ENCODE peak calls at places on chromosome X, in five cellular contexts. S is amniotic epithelial cell, R is posterior cingulate gyrus, W is neural crest cell, A is myocyte. C is an unnamed sample.

GRCh38 chrX:153400146-153401132 is 711 bp downstream of the PNMA6E start:
- DNase-seq in A (no peak), W (peak; percentile 53), S (no peak), R (peak; percentile 81), C (peak; percentile 53)

GRCh38 chrX:151889451-151889850 is 23.2 kb upstream of the MAGEA4 start:
- DNase-seq in S (no peak), W (no peak), A (no peak), R (no peak), C (no peak)

GRCh38 chrX:104842646-104843045 is 276.6 kb downstream of the IL1RAPL2 start:
- DNase-seq in W (no peak), A (no peak), R (peak; percentile 67), S (no peak), C (no peak)

GRCh38 chrX:97597954-97598353 is 714.2 kb downstream of the RPA4 start:
- DNase-seq in A (no peak), R (no peak), S (no peak), W (no peak), C (no peak)

GRCh38 chrX:84064164-84064563 is 123.8 kb downstream of the RPS6KA6 start:
- DNase-seq in A (no peak), R (no peak), S (peak; percentile 91), W (no peak), C (no peak)

GRCh38 chrX:25278341-25278740 is 262.6 kb upstream of the ARX start:
- DNase-seq in S (no peak), A (no peak), W (no peak), R (no peak), C (no peak)

GRCh38 chrX:17923546-17923945 is 62.4 kb upstream of the RAI2 start:
- DNase-seq in S (no peak), W (no peak), A (no peak), R (no peak), C (peak; percentile 22)

GRCh38 chrX:149511081-149511480 is 6.0 kb upstream of the IDS start:
- DNase-seq in W (no peak), R (no peak), S (peak; percentile 8), A (no peak), C (no peak)

GRCh38 chrX:24465524-24465850 is 401 bp downstream of the PDK3 start:
- DNase-seq in A (no peak), R (no peak), S (no peak), W (no peak), C (no peak)

GRCh38 chrX:2631743-2632532 is 59.2 kb upstream of the CD99 start:
- DNase-seq in R (no peak), S (no peak), W (no peak), A (no peak), C (no peak)

GRCh38 chrX:63250253-63250868 is 100.8 kb downstream of the SPIN4 start:
- DNase-seq in R (no peak), S (peak; percentile 74), A (peak; percentile 79), W (peak; percentile 41), C (peak; percentile 82)

GRCh38 chrX:119482497-119483480 is 14.5 kb downstream of the SLC25A5 start:
- DNase-seq in W (peak; percentile 54), S (peak; percentile 31), R (peak; percentile 93), A (no peak), C (peak; percentile 68)

GRCh38 chrX:87961471-87961870 is 443.9 kb downstream of the KLHL4 start:
- DNase-seq in A (no peak), S (no peak), R (no peak), W (no peak), C (no peak)

GRCh38 chrX:2596050-2596449 is 95.0 kb upstream of the CD99 start:
- DNase-seq in S (no peak), A (no peak), W (no peak), R (no peak), C (no peak)

GRCh38 chrX:137081239-137081638 is 47.4 kb upstream of the GPR101 start:
- DNase-seq in R (no peak), S (no peak), A (no peak), W (no peak), C (no peak)

GRCh38 chrX:153640736-153641574 is 6.0 kb upstream of the DUSP9 start:
- DNase-seq in S (no peak), A (no peak), R (peak; percentile 70), W (no peak), C (no peak)

GRCh38 chrX:105564536-105564935 is 257.8 kb upstream of the NRK start:
- DNase-seq in W (no peak), R (no peak), A (peak; percentile 83), S (peak; percentile 90), C (peak; percentile 88)

GRCh38 chrX:2498781-2499302 is 1.9 kb downstream of the DHRSX start:
- DNase-seq in A (no peak), W (no peak), R (no peak), S (peak; percentile 42), C (peak; percentile 41)

GRCh38 chrX:3712080-3712869 is 1.2 kb downstream of the PRKX start:
- DNase-seq in W (peak; percentile 9), R (no peak), A (peak; percentile 59), S (no peak), C (no peak)

GRCh38 chrX:152907084-152907651 is 9.3 kb downstream of the ZNF185 start:
- DNase-seq in S (peak; percentile 94), A (no peak), W (peak; percentile 32), R (peak; percentile 89), C (peak; percentile 52)

GRCh38 chrX:31445542-31445941 is 373.7 kb upstream of the FTHL17 start:
- DNase-seq in W (no peak), R (no peak), S (no peak), A (peak; percentile 19), C (no peak)

GRCh38 chrX:38175140-38175539 is 45.5 kb downstream of the SRPX start:
- DNase-seq in A (no peak), R (peak; percentile 88), S (no peak), W (peak; percentile 2), C (peak; percentile 40)

GRCh38 chrX:41895826-41896225 is 27.5 kb downstream of the CASK start:
- DNase-seq in W (no peak), A (peak; percentile 30), R (no peak), S (no peak), C (no peak)

GRCh38 chrX:39397561-39398200 is 596.4 kb downstream of the MID1IP1 start:
- DNase-seq in R (no peak), A (no peak), W (no peak), S (no peak), C (no peak)

GRCh38 chrX:16479206-16479869 is 170.6 kb upstream of the S100G start:
- DNase-seq in R (no peak), W (no peak), S (peak; percentile 43), A (no peak), C (no peak)

GRCh38 chrX:72021975-72022374 is 109.7 kb downstream of the RTL5 start:
- DNase-seq in S (no peak), R (no peak), W (no peak), A (no peak), C (peak; percentile 47)

GRCh38 chrX:52262195-52262546 is 77.5 kb downstream of the MAGED4 start:
- DNase-seq in R (no peak), A (no peak), W (no peak), S (no peak), C (no peak)

GRCh38 chrX:19638968-19639539 is 123.7 kb upstream of the MAP3K15 start:
- DNase-seq in S (no peak), W (no peak), R (no peak), A (no peak), C (no peak)

GRCh38 chrX:52271212-52271611 is 86.5 kb downstream of the MAGED4 start:
- DNase-seq in R (no peak), A (peak; percentile 1), W (no peak), S (peak; percentile 26), C (peak; percentile 88)

GRCh38 chrX:1423215-1423614 is 29.5 kb downstream of the ASMTL start:
- DNase-seq in A (no peak), W (no peak), R (no peak), S (no peak), C (no peak)

GRCh38 chrX:71954458-71954857 is 43.8 kb downstream of the NHSL2 start:
- DNase-seq in R (no peak), A (no peak), S (no peak), W (no peak), C (no peak)

GRCh38 chrX:93649381-93649780 is 24.0 kb downstream of the NAP1L3 start:
- DNase-seq in S (no peak), R (no peak), W (no peak), A (no peak), C (no peak)

C was measured in SK-MEL-5.